ENCODE peak calls at places on chromosomes 1 and 21, in seven cellular contexts. O, G, X, C, E, U and S are unnamed samples.
A peak's percentile ranks its signal among the peaks of the same experiment; 100 is the strongest.

GRCh38 chr1:33872681-33873080 is 8.8 kb downstream of the HMGB4 start:
- DNase-seq in O (no peak), X (no peak), G (no peak), E (no peak), C (no peak), U (no peak), S (no peak)

GRCh38 chr1:87305096-87305495 is 23.6 kb upstream of the LMO4 start:
- DNase-seq in U (no peak), X (no peak), O (no peak), E (no peak), C (no peak), G (no peak), S (no peak)

GRCh38 chr1:94180650-94181049 is 56.7 kb downstream of the ARHGAP29 start:
- DNase-seq in C (no peak), O (no peak), X (no peak), E (no peak), U (no peak), G (no peak), S (no peak)

GRCh38 chr1:162380061-162380846 is 1.3 kb upstream of the C1orf226 start:
- DNase-seq in O (no peak), C (no peak), G (no peak), E (no peak), U (no peak), X (no peak), S (peak; percentile 22)

GRCh38 chr1:45456531-45456930 is 34.4 kb downstream of the TESK2 start:
- DNase-seq in U (no peak), G (no peak), O (no peak), X (no peak), C (no peak), E (no peak), S (no peak)

GRCh38 chr1:197572169-197572568 is 203.1 kb downstream of the DENND1B start:
- DNase-seq in X (no peak), E (no peak), C (no peak), O (no peak), U (no peak), G (no peak), S (peak; percentile 42)

GRCh38 chr1:19678493-19678892 is 13.8 kb downstream of the HTR6 start:
- DNase-seq in X (no peak), C (no peak), U (no peak), O (no peak), E (no peak), G (no peak), S (no peak)

GRCh38 chr21:45388011-45388521 is 16.9 kb upstream of the COL18A1 start:
- DNase-seq in E (no peak), C (no peak), U (no peak), O (no peak), G (no peak), X (peak; percentile 57), S (peak; percentile 42)

GRCh38 chr1:79295967-79296366 is 289.4 kb upstream of the ADGRL4 start:
- DNase-seq in X (no peak), G (no peak), U (no peak), C (peak; percentile 1), E (no peak), O (no peak), S (no peak)

GRCh38 chr1:40774266-40774998 is 9.2 kb upstream of the KCNQ4 start:
- DNase-seq in C (peak; percentile 78), G (peak; percentile 69), X (no peak), O (peak; percentile 56), E (no peak), U (peak; percentile 18), S (peak; percentile 93)

GRCh38 chr1:241077386-241078147 is 279.4 kb downstream of the RGS7 start:
- DNase-seq in O (no peak), X (no peak), E (no peak), U (no peak), G (no peak), C (no peak), S (no peak)

GRCh38 chr1:15525043-15525958 is 1.3 kb upstream of the CASP9 start:
- DNase-seq in U (peak; percentile 98), C (peak; percentile 26), X (no peak), E (peak; percentile 49), G (no peak), O (no peak), S (peak; percentile 66)

GRCh38 chr1:165073402-165074007 is 283.0 kb downstream of the LMX1A start:
- DNase-seq in U (peak; percentile 51), C (peak; percentile 72), G (peak; percentile 47), O (no peak), X (no peak), E (peak; percentile 73), S (no peak)

GRCh38 chr1:154329152-154329521 is 3.8 kb downstream of the ATP8B2 start:
- DNase-seq in G (peak; percentile 44), C (peak; percentile 94), E (no peak), O (no peak), U (no peak), X (no peak), S (peak; percentile 90)

GRCh38 chr1:29557701-29558445 is 321.6 kb downstream of the PTPRU start:
- DNase-seq in O (no peak), C (no peak), G (no peak), U (no peak), X (no peak), E (no peak), S (no peak)

GRCh38 chr1:180912801-180913616 is at the start of gene KIAA1614:
- DNase-seq in X (peak; percentile 30), U (no peak), G (peak; percentile 76), E (peak; percentile 65), C (peak; percentile 67), O (no peak), S (peak; percentile 83)

GRCh38 chr1:118842462-118843201 is 145.5 kb downstream of the TBX15 start:
- DNase-seq in U (no peak), C (peak; percentile 78), E (peak; percentile 98), G (no peak), X (no peak), O (no peak), S (peak; percentile 76)

GRCh38 chr1:155645024-155645423 is 35.0 kb downstream of the MSTO1 start:
- DNase-seq in U (no peak), O (no peak), X (no peak), E (no peak), C (no peak), G (no peak), S (no peak)

GRCh38 chr1:37255111-37255795 is 219.1 kb upstream of the ZC3H12A start:
- DNase-seq in O (no peak), E (peak; percentile 83), G (no peak), U (no peak), C (peak; percentile 92), X (peak; percentile 11), S (peak; percentile 97)